ENCODE peak calls at places on chromosomes 4 and X, in six cellular contexts. One of them, this sample, is unnamed.
A peak's percentile ranks its signal among the peaks of the same experiment; 100 is the strongest.

GRCh38 chr4:52606766-52607165 is 52.3 kb downstream of the USP46 start:
- DNase-seq in OCI-LY7: no peak
- DNase-seq in stomach: no peak
- DNase-seq in vagina: no peak
- DNase-seq in lower lobe of right lung: no peak
- DNase-seq in heart left ventricle: no peak
- DNase-seq in this sample: no peak

GRCh38 chr4:26431461-26432165 is 58.7 kb downstream of the CCKAR start:
- DNase-seq in stomach: no peak
- DNase-seq in OCI-LY7: no peak
- DNase-seq in vagina: no peak
- DNase-seq in lower lobe of right lung: no peak
- DNase-seq in heart left ventricle: no peak
- DNase-seq in this sample: no peak

GRCh38 chr4:33052241-33052640 is 2332.1 kb downstream of the PCDH7 start:
- DNase-seq in lower lobe of right lung: no peak
- DNase-seq in OCI-LY7: no peak
- DNase-seq in stomach: no peak
- DNase-seq in vagina: no peak
- DNase-seq in heart left ventricle: no peak
- DNase-seq in this sample: no peak

GRCh38 chr4:102566426-102566825 is 65.3 kb downstream of the NFKB1 start:
- DNase-seq in OCI-LY7: no peak
- DNase-seq in lower lobe of right lung: no peak
- DNase-seq in stomach: no peak
- DNase-seq in vagina: no peak
- DNase-seq in heart left ventricle: no peak
- DNase-seq in this sample: no peak

GRCh38 chr4:123418486-123418931 is 21.9 kb downstream of the SPRY1 start:
- DNase-seq in stomach: peak; percentile 43
- DNase-seq in OCI-LY7: peak; percentile 62
- DNase-seq in heart left ventricle: no peak
- DNase-seq in vagina: no peak
- DNase-seq in lower lobe of right lung: no peak
- DNase-seq in this sample: peak; percentile 71

GRCh38 chr4:174204194-174204831 is 79.2 kb downstream of the FBXO8 start:
- DNase-seq in stomach: no peak
- DNase-seq in OCI-LY7: no peak
- DNase-seq in vagina: no peak
- DNase-seq in lower lobe of right lung: no peak
- DNase-seq in heart left ventricle: no peak
- DNase-seq in this sample: no peak

GRCh38 chr4:19729873-19730735 is 521.6 kb upstream of the SLIT2 start:
- DNase-seq in lower lobe of right lung: no peak
- DNase-seq in vagina: no peak
- DNase-seq in heart left ventricle: no peak
- DNase-seq in stomach: no peak
- DNase-seq in OCI-LY7: peak; percentile 46
- DNase-seq in this sample: no peak

GRCh38 chr4:28966982-28967381 is 1753.2 kb upstream of the PCDH7 start:
- DNase-seq in OCI-LY7: no peak
- DNase-seq in vagina: no peak
- DNase-seq in heart left ventricle: no peak
- DNase-seq in stomach: no peak
- DNase-seq in lower lobe of right lung: no peak
- DNase-seq in this sample: peak; percentile 1

GRCh38 chr4:32135642-32136041 is 1415.5 kb downstream of the PCDH7 start:
- DNase-seq in OCI-LY7: no peak
- DNase-seq in heart left ventricle: no peak
- DNase-seq in stomach: no peak
- DNase-seq in lower lobe of right lung: no peak
- DNase-seq in vagina: no peak
- DNase-seq in this sample: peak; percentile 55

GRCh38 chr4:118740869-118741268 is 55.7 kb downstream of the METTL14 start:
- DNase-seq in heart left ventricle: no peak
- DNase-seq in OCI-LY7: peak; percentile 58
- DNase-seq in vagina: no peak
- DNase-seq in stomach: no peak
- DNase-seq in lower lobe of right lung: no peak
- DNase-seq in this sample: peak; percentile 8

GRCh38 chrX:77785400-77785745 is 643 bp downstream of the ATRX start:
- DNase-seq in lower lobe of right lung: no peak
- DNase-seq in heart left ventricle: no peak
- DNase-seq in OCI-LY7: peak; percentile 20
- DNase-seq in vagina: no peak
- DNase-seq in stomach: no peak
- DNase-seq in this sample: peak; percentile 45

GRCh38 chr4:30904161-30904560 is 184.0 kb downstream of the PCDH7 start:
- DNase-seq in stomach: no peak
- DNase-seq in OCI-LY7: no peak
- DNase-seq in heart left ventricle: no peak
- DNase-seq in lower lobe of right lung: no peak
- DNase-seq in vagina: no peak
- DNase-seq in this sample: no peak

GRCh38 chr4:153082322-153083301 is 121.6 kb upstream of the TRIM2 start:
- DNase-seq in vagina: peak; percentile 76
- DNase-seq in heart left ventricle: no peak
- DNase-seq in stomach: no peak
- DNase-seq in lower lobe of right lung: no peak
- DNase-seq in OCI-LY7: no peak
- DNase-seq in this sample: no peak

GRCh38 chr4:10087152-10087791 is 29.3 kb downstream of the WDR1 start:
- DNase-seq in heart left ventricle: no peak
- DNase-seq in vagina: no peak
- DNase-seq in lower lobe of right lung: peak; percentile 32
- DNase-seq in stomach: no peak
- DNase-seq in OCI-LY7: no peak
- DNase-seq in this sample: no peak

GRCh38 chrX:80751456-80751855 is 58.2 kb downstream of the BRWD3 start:
- DNase-seq in heart left ventricle: no peak
- DNase-seq in OCI-LY7: no peak
- DNase-seq in vagina: no peak
- DNase-seq in lower lobe of right lung: no peak
- DNase-seq in stomach: no peak
- DNase-seq in this sample: no peak

DNA sequence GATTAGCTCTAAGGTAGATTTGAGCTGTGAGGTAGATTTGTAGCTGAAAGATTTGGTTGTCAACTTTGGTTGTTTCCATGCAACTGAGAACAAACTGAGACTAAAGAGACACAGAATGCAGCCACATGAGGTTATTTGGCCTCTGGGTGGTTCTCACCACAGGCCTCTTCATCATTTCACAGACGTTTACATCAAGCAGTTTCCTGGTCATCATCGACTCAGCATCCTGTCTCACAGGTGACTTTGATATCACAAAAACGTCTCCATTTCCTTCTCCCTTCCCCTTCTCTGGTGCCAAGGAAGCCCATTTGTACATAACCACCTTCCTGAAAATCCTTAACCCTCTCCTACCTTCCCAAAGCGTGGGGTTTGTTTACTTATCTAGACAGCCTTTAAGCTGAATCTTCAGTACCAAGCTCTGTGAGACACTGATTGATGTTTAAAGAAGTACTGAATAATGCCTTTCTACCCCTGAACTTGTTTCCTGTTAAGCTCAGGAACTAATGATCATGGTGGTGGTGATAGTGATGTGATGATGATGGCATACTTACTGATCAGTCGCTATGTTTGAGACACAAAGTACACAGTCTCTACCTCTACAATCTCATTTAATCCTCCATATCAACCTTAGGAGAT is 81.9 kb downstream of the FAM114A1 start:
- DNase-seq in heart left ventricle: no peak
- DNase-seq in lower lobe of right lung: no peak
- DNase-seq in vagina: no peak
- DNase-seq in stomach: no peak
- DNase-seq in OCI-LY7: peak; percentile 10
- DNase-seq in this sample: no peak
- H3K27ac ChIP-seq in heart left ventricle: no peak overlapping the region
- H3K27ac ChIP-seq in lower lobe of right lung: no peak overlapping the region
- H3K27ac ChIP-seq in vagina: peak overlapping the region; percentile 36
- H3K27ac ChIP-seq in stomach: peak overlapping the region; percentile 80
- H3K27ac ChIP-seq in OCI-LY7: no peak overlapping the region
- H3K27ac ChIP-seq in this sample: no peak overlapping the region

GRCh38 chr4:98816386-98816785 is 112.5 kb downstream of the EIF4E start:
- DNase-seq in heart left ventricle: no peak
- DNase-seq in stomach: no peak
- DNase-seq in lower lobe of right lung: no peak
- DNase-seq in OCI-LY7: no peak
- DNase-seq in vagina: no peak
- DNase-seq in this sample: no peak
- H3K27ac ChIP-seq in heart left ventricle: no peak overlapping the region
- H3K27ac ChIP-seq in stomach: no peak overlapping the region
- H3K27ac ChIP-seq in lower lobe of right lung: no peak overlapping the region
- H3K27ac ChIP-seq in OCI-LY7: no peak overlapping the region
- H3K27ac ChIP-seq in vagina: no peak overlapping the region
- H3K27ac ChIP-seq in this sample: no peak overlapping the region

DNA sequence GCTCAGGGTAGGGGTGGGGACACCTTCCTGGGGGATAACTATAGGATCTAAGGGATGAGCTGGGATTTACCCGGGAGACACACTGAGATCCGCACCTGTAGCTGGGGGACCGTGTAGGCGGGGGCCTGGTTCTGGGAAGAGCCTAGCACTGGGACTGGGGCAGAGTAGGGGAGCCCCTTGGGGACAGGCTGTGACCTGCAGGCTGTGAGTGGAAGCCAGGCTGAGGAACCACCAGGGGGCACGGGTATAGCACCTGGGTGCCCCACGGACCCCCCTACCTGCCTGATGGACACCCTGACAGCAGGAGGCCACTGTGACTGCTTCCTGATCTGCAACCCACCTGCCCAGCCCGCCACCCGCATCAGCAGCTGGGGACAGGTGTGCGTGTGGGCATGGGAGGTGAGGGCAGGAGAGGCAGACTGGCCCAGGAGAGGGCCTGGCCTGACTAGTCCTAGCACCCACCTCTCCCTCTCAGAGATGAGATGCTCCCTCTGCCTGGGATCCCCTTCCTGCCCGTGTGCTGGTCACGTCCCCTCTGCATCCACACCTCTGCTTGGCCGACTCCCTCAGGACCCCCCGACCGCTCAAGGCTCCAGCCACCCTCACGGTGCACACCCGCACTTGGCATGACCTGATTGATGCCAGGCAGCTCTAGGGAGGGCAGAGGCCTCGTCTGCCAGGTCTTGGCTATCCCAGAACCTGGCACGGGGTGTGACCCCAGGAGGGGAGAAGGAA is 94.2 kb upstream of the NKX1-1 start:
- DNase-seq in heart left ventricle: peak; percentile 4
- DNase-seq in lower lobe of right lung: peak; percentile 25
- DNase-seq in vagina: no peak
- DNase-seq in OCI-LY7: no peak
- DNase-seq in stomach: no peak
- DNase-seq in this sample: no peak
- H3K27ac ChIP-seq in heart left ventricle: no peak overlapping the region
- H3K27ac ChIP-seq in lower lobe of right lung: no peak overlapping the region
- H3K27ac ChIP-seq in vagina: no peak overlapping the region
- H3K27ac ChIP-seq in OCI-LY7: no peak overlapping the region
- H3K27ac ChIP-seq in stomach: no peak overlapping the region
- H3K27ac ChIP-seq in this sample: no peak overlapping the region

GRCh38 chr4:140049024-140049923 is 104.7 kb downstream of the MAML3 start:
- DNase-seq in lower lobe of right lung: no peak
- DNase-seq in heart left ventricle: peak; percentile 54
- DNase-seq in stomach: peak; percentile 49
- DNase-seq in OCI-LY7: peak; percentile 74
- DNase-seq in vagina: no peak
- DNase-seq in this sample: no peak
- H3K27ac ChIP-seq in lower lobe of right lung: peak overlapping the region; percentile 70
- H3K27ac ChIP-seq in heart left ventricle: peak overlapping the region; percentile 68
- H3K27ac ChIP-seq in stomach: peak overlapping the region; percentile 72
- H3K27ac ChIP-seq in OCI-LY7: no peak overlapping the region
- H3K27ac ChIP-seq in vagina: peak overlapping the region; percentile 67
- H3K27ac ChIP-seq in this sample: no peak overlapping the region

GRCh38 chr4:182380701-182381295 is 137.6 kb downstream of the TENM3 start:
- DNase-seq in lower lobe of right lung: no peak
- DNase-seq in heart left ventricle: no peak
- DNase-seq in OCI-LY7: no peak
- DNase-seq in vagina: no peak
- DNase-seq in stomach: no peak
- DNase-seq in this sample: no peak
- H3K27ac ChIP-seq in lower lobe of right lung: no peak overlapping the region
- H3K27ac ChIP-seq in heart left ventricle: no peak overlapping the region
- H3K27ac ChIP-seq in OCI-LY7: no peak overlapping the region
- H3K27ac ChIP-seq in vagina: no peak overlapping the region
- H3K27ac ChIP-seq in stomach: no peak overlapping the region
- H3K27ac ChIP-seq in this sample: no peak overlapping the region

GRCh38 chr4:80184053-80184790 is 13.1 kb upstream of the PRDM8 start:
- DNase-seq in lower lobe of right lung: peak; percentile 89
- DNase-seq in stomach: peak; percentile 83
- DNase-seq in heart left ventricle: peak; percentile 92
- DNase-seq in vagina: no peak
- DNase-seq in OCI-LY7: peak; percentile 70
- DNase-seq in this sample: peak; percentile 74
- H3K27ac ChIP-seq in lower lobe of right lung: peak overlapping the region; percentile 55
- H3K27ac ChIP-seq in stomach: peak overlapping the region; percentile 86
- H3K27ac ChIP-seq in heart left ventricle: peak overlapping the region; percentile 48
- H3K27ac ChIP-seq in vagina: peak overlapping the region; percentile 89
- H3K27ac ChIP-seq in OCI-LY7: no peak overlapping the region
- H3K27ac ChIP-seq in this sample: peak overlapping the region; percentile 53

DNA sequence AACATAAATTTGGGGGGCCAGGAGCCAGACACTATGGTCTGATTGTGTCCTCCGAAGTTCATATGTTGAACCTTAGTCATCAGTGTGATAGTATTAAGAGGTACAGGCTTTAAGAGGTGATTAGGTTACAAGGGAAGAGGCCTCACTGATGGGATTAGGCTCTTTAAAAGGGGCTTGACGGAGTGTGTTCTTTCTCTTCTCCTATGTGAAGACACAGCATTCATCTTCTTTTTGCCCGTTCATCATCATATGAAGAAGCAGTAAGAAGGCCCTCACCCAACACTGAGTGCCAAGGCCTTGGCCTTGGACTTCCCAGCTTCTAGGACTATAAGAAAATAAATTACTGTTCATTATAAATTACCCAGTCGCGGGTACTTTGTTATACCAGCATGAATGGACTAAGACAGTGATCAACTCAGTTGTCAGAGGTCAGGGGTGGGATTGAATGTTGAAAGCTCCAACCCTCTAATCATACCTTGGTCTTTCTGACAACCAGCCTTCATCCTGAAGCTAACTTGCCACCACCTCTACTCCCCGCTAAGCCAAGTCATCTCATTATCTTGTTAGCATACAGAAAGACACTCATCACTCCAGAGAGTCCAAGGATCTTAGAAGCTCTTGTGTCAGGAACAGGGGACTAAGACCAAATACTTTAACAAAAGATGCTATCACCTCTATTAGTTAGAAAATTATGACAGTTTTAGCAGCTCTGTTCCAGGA is 543.4 kb upstream of the DIPK2B start:
- DNase-seq in stomach: no peak
- DNase-seq in vagina: no peak
- DNase-seq in OCI-LY7: no peak
- DNase-seq in heart left ventricle: no peak
- DNase-seq in lower lobe of right lung: no peak
- DNase-seq in this sample: no peak
- H3K27ac ChIP-seq in stomach: no peak overlapping the region
- H3K27ac ChIP-seq in vagina: no peak overlapping the region
- H3K27ac ChIP-seq in OCI-LY7: no peak overlapping the region
- H3K27ac ChIP-seq in heart left ventricle: no peak overlapping the region
- H3K27ac ChIP-seq in lower lobe of right lung: no peak overlapping the region
- H3K27ac ChIP-seq in this sample: no peak overlapping the region

DNA sequence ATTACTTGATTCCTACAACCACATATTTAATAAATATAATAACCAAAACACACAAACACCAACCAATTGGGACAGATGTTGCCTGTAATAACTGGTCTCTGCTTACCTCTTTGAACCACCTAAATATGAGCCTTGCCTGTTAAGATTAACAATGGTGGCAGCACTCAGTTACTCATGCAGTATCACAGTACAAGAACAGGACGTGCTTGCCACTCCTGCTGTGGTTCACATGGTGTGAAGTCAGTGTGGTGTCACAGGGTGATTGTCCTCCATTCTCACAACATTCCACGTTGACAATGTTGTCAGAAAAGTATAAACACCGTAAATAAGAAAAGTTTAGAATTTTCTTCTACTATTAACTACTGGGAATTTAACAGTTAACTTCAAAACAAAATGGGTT is 365.0 kb downstream of the PPP3CA start:
- DNase-seq in lower lobe of right lung: no peak
- DNase-seq in heart left ventricle: no peak
- DNase-seq in stomach: no peak
- DNase-seq in OCI-LY7: no peak
- DNase-seq in vagina: no peak
- DNase-seq in this sample: no peak
- H3K27ac ChIP-seq in lower lobe of right lung: no peak overlapping the region
- H3K27ac ChIP-seq in heart left ventricle: no peak overlapping the region
- H3K27ac ChIP-seq in stomach: no peak overlapping the region
- H3K27ac ChIP-seq in OCI-LY7: no peak overlapping the region
- H3K27ac ChIP-seq in vagina: no peak overlapping the region
- H3K27ac ChIP-seq in this sample: no peak overlapping the region